ENCODE peak calls at places on chromosomes 4 and X, in four cellular contexts. One of them, this sample, is unnamed.

GRCh38 chr4:24646777-24647460 is 62.6 kb upstream of the DHX15 start:
- DNase-seq in H54: no peak
- DNase-seq in ecto neural progenitor cell: no peak
- DNase-seq in iPS-NIHi11: no peak
- DNase-seq in this sample: no peak

GRCh38 chr4:154707877-154708276 is 35.9 kb upstream of the LRAT start:
- DNase-seq in iPS-NIHi11: no peak
- DNase-seq in ecto neural progenitor cell: no peak
- DNase-seq in H54: no peak
- DNase-seq in this sample: no peak

GRCh38 chr4:84809946-84810345 is 156.5 kb downstream of the WDFY3 start:
- DNase-seq in H54: no peak
- DNase-seq in ecto neural progenitor cell: no peak
- DNase-seq in iPS-NIHi11: no peak
- DNase-seq in this sample: no peak

GRCh38 chr4:94519925-94520789 is 68.4 kb downstream of the PDLIM5 start:
- DNase-seq in H54: no peak
- DNase-seq in ecto neural progenitor cell: no peak
- DNase-seq in iPS-NIHi11: no peak
- DNase-seq in this sample: no peak

GRCh38 chr4:6540879-6541278 is 34.1 kb upstream of the MAN2B2 start:
- DNase-seq in ecto neural progenitor cell: no peak
- DNase-seq in H54: no peak
- DNase-seq in iPS-NIHi11: no peak
- DNase-seq in this sample: no peak

GRCh38 chr4:152021788-152022438 is 261.1 kb upstream of the GATB start:
- DNase-seq in ecto neural progenitor cell: no peak
- DNase-seq in iPS-NIHi11: no peak
- DNase-seq in H54: no peak
- DNase-seq in this sample: no peak

GRCh38 chr4:185744127-185744865 is 67.7 kb downstream of the SORBS2 start:
- DNase-seq in ecto neural progenitor cell: no peak
- DNase-seq in H54: no peak
- DNase-seq in iPS-NIHi11: no peak
- DNase-seq in this sample: no peak

GRCh38 chr4:82898322-82899243 is 2.0 kb upstream of the THAP9 start:
- DNase-seq in iPS-NIHi11: no peak
- DNase-seq in H54: no peak
- DNase-seq in ecto neural progenitor cell: no peak
- DNase-seq in this sample: no peak

GRCh38 chr4:8443801-8444200 is 3.2 kb downstream of the TRMT44 start:
- DNase-seq in H54: no peak
- DNase-seq in iPS-NIHi11: no peak
- DNase-seq in ecto neural progenitor cell: no peak
- DNase-seq in this sample: no peak

GRCh38 chr4:160238790-160239189 is 1135.9 kb downstream of the RAPGEF2 start:
- DNase-seq in iPS-NIHi11: no peak
- DNase-seq in H54: no peak
- DNase-seq in ecto neural progenitor cell: no peak
- DNase-seq in this sample: no peak

GRCh38 chr4:173517781-173518371 is 12.2 kb downstream of the HAND2 start:
- DNase-seq in iPS-NIHi11: peak; percentile 75
- DNase-seq in ecto neural progenitor cell: no peak
- DNase-seq in H54: no peak
- DNase-seq in this sample: peak; percentile 84

GRCh38 chrX:2464677-2465166 is 36.1 kb downstream of the DHRSX start:
- DNase-seq in iPS-NIHi11: no peak
- DNase-seq in H54: no peak
- DNase-seq in ecto neural progenitor cell: no peak
- DNase-seq in this sample: peak; percentile 63

GRCh38 chrX:87063622-87064021 is 454.0 kb upstream of the KLHL4 start:
- DNase-seq in H54: no peak
- DNase-seq in ecto neural progenitor cell: no peak
- DNase-seq in iPS-NIHi11: no peak
- DNase-seq in this sample: no peak

GRCh38 chr4:159358226-159358625 is 255.3 kb downstream of the RAPGEF2 start:
- DNase-seq in iPS-NIHi11: no peak
- DNase-seq in ecto neural progenitor cell: no peak
- DNase-seq in H54: peak; percentile 28
- DNase-seq in this sample: no peak